ENCODE peak calls at places on chromosomes 12 and 14, in eight cellular contexts. X is suprapubic skin; H is CD4-positive, CD25-positive, alpha-beta regulatory T cell; R is fibroblast of the aortic adventitia; W is fibroblast of lung; F is prostate gland; B is heart left ventricle; Y is HFF-Myc. J is an unnamed sample.

GRCh38 chr12:50057000-50057841 is at the start of gene ASIC1:
- DNase-seq in X (no peak), H (peak), R (peak), W (peak), F (peak), B (peak), Y (no peak), J (no peak)

GRCh38 chr12:13566286-13566685 is 369.8 kb downstream of the EMP1 start:
- DNase-seq in X (no peak), H (no peak), R (no peak), W (no peak), F (no peak), B (no peak), Y (no peak), J (no peak)

GRCh38 chr12:113071427-113072112 is 15.0 kb downstream of the DTX1 start:
- DNase-seq in X (no peak), H (no peak), R (no peak), W (no peak), F (no peak), B (no peak), Y (no peak), J (no peak)

GRCh38 chr14:36845346-36846042 is 183.8 kb downstream of the PAX9 start:
- DNase-seq in X (no peak), H (no peak), R (peak), W (peak), F (no peak), B (no peak), Y (no peak), J (no peak)

GRCh38 chr12:7134371-7135166 is 4.4 kb downstream of the CLSTN3 start:
- DNase-seq in X (no peak), H (no peak), R (no peak), W (no peak), F (no peak), B (no peak), Y (no peak), J (no peak)

GRCh38 chr14:91311284-91311662 is 66.8 kb upstream of the GPR68 start:
- DNase-seq in X (no peak), H (peak), R (no peak), W (no peak), F (no peak), B (no peak), Y (no peak), J (no peak)

GRCh38 chr14:28766505-28767238 is at the start of gene FOXG1:
- DNase-seq in X (no peak), H (no peak), R (peak), W (no peak), F (no peak), B (no peak), Y (no peak), J (no peak)

GRCh38 chr12:3684449-3685051 is 68.4 kb downstream of the CRACR2A start:
- DNase-seq in X (no peak), H (no peak), R (peak), W (no peak), F (no peak), B (peak), Y (no peak), J (no peak)

GRCh38 chr14:106286697-106287290 is 760.4 kb downstream of the TMEM121 start:
- DNase-seq in X (no peak), H (no peak), R (no peak), W (no peak), F (no peak), B (no peak), Y (no peak), J (no peak)

GRCh38 chr14:72222046-72222445 is 289.8 kb downstream of the RGS6 start:
- DNase-seq in X (no peak), H (no peak), R (no peak), W (no peak), F (no peak), B (no peak), Y (no peak), J (no peak)

GRCh38 chr12:56375598-56376434 is 13.2 kb upstream of the APOF start:
- DNase-seq in X (no peak), H (no peak), R (no peak), W (no peak), F (no peak), B (no peak), Y (no peak), J (peak)

GRCh38 chr14:90692826-90693225 is 123.4 kb downstream of the TTC7B start:
- DNase-seq in X (no peak), H (no peak), R (no peak), W (no peak), F (no peak), B (no peak), Y (no peak), J (no peak)

GRCh38 chr12:8532045-8532444 is 8.7 kb downstream of the CLEC4E start:
- DNase-seq in X (no peak), H (no peak), R (no peak), W (no peak), F (no peak), B (no peak), Y (no peak), J (no peak)

GRCh38 chr12:94305293-94305957 is 154.2 kb downstream of the CEP83 start:
- DNase-seq in X (no peak), H (no peak), R (peak), W (peak), F (no peak), B (no peak), Y (no peak), J (no peak)

GRCh38 chr12:45726594-45727300 is 2.8 kb upstream of the ARID2 start:
- DNase-seq in X (peak), H (peak), R (peak), W (peak), F (peak), B (peak), Y (no peak), J (peak)

GRCh38 chr12:20128926-20129325 is 239.4 kb upstream of the PDE3A start:
- DNase-seq in X (no peak), H (no peak), R (peak), W (peak), F (no peak), B (no peak), Y (no peak), J (no peak)

GRCh38 chr12:14239350-14239934 is 126.0 kb upstream of the ATF7IP start:
- DNase-seq in X (no peak), H (no peak), R (peak), W (peak), F (no peak), B (no peak), Y (no peak), J (peak)

GRCh38 chr12:101616027-101616494 is 21.3 kb downstream of the MYBPC1 start:
- DNase-seq in X (no peak), H (no peak), R (no peak), W (peak), F (peak), B (no peak), Y (no peak), J (no peak)

GRCh38 chr12:85156569-85156968 is 120.4 kb downstream of the LRRIQ1 start:
- DNase-seq in X (no peak), H (no peak), R (no peak), W (no peak), F (no peak), B (no peak), Y (no peak), J (no peak)

GRCh38 chr12:106118-106561 is 39.6 kb downstream of the IQSEC3 start:
- DNase-seq in X (no peak), H (no peak), R (no peak), W (no peak), F (no peak), B (peak), Y (no peak), J (no peak)

GRCh38 chr14:32657081-32657480 is 281.6 kb upstream of the NPAS3 start:
- DNase-seq in X (peak), H (no peak), R (peak), W (peak), F (no peak), B (peak), Y (no peak), J (peak)

GRCh38 chr12:81668475-81668874 is 90.7 kb downstream of the PPFIA2 start:
- DNase-seq in X (no peak), H (no peak), R (peak), W (peak), F (no peak), B (no peak), Y (no peak), J (no peak)

GRCh38 chr12:91316161-91316759 is 133.6 kb upstream of the DCN start:
- DNase-seq in X (no peak), H (no peak), R (peak), W (peak), F (no peak), B (no peak), Y (peak), J (no peak)

GRCh38 chr14:54002653-54003052 is 46.0 kb upstream of the BMP4 start:
- DNase-seq in X (no peak), H (no peak), R (peak), W (no peak), F (no peak), B (no peak), Y (peak), J (no peak)

GRCh38 chr14:105865266-105865903 is 339.0 kb downstream of the TMEM121 start:
- DNase-seq in X (peak), H (peak), R (no peak), W (no peak), F (no peak), B (no peak), Y (no peak), J (no peak)

GRCh38 chr14:34203271-34203722 is 252.4 kb upstream of the EGLN3 start:
- DNase-seq in X (no peak), H (no peak), R (no peak), W (no peak), F (peak), B (no peak), Y (peak), J (no peak)

GRCh38 chr14:76261371-76261811 is 109.7 kb downstream of the GPATCH2L start:
- DNase-seq in X (no peak), H (no peak), R (peak), W (no peak), F (no peak), B (no peak), Y (no peak), J (peak)

GRCh38 chr12:8844665-8845064 is 22.2 kb downstream of the A2ML1 start:
- DNase-seq in X (no peak), H (no peak), R (peak), W (peak), F (no peak), B (peak), Y (no peak), J (no peak)

GRCh38 chr12:111412830-111413441 is 7.2 kb downstream of the SH2B3 start:
- DNase-seq in X (no peak), H (no peak), R (peak), W (no peak), F (no peak), B (no peak), Y (no peak), J (no peak)

GRCh38 chr12:105775351-105775750 is 363.4 kb downstream of the NUAK1 start:
- DNase-seq in X (no peak), H (no peak), R (peak), W (peak), F (no peak), B (no peak), Y (no peak), J (no peak)

GRCh38 chr12:43066471-43066870 is 476.9 kb upstream of the PRICKLE1 start:
- DNase-seq in X (no peak), H (no peak), R (no peak), W (no peak), F (no peak), B (no peak), Y (no peak), J (no peak)

GRCh38 chr14:68661226-68662225 is 131.3 kb downstream of the ZFP36L1 start:
- DNase-seq in X (no peak), H (no peak), R (no peak), W (no peak), F (no peak), B (no peak), Y (no peak), J (peak)

GRCh38 chr14:77302926-77303325 is 17.8 kb downstream of the POMT2 start:
- DNase-seq in X (no peak), H (no peak), R (peak), W (peak), F (no peak), B (no peak), Y (no peak), J (no peak)

GRCh38 chr14:97618917-97619690 is 821.9 kb downstream of the VRK1 start:
- DNase-seq in X (no peak), H (no peak), R (no peak), W (no peak), F (no peak), B (no peak), Y (no peak), J (no peak)

GRCh38 chr14:97624985-97625384 is 827.8 kb downstream of the VRK1 start:
- DNase-seq in X (no peak), H (no peak), R (no peak), W (no peak), F (no peak), B (no peak), Y (no peak), J (no peak)

GRCh38 chr14:97625512-97625911 is 828.3 kb downstream of the VRK1 start:
- DNase-seq in X (no peak), H (no peak), R (no peak), W (no peak), F (no peak), B (no peak), Y (no peak), J (no peak)

GRCh38 chr14:97618401-97618800 is 821.2 kb downstream of the VRK1 start:
- DNase-seq in X (no peak), H (no peak), R (no peak), W (no peak), F (no peak), B (no peak), Y (no peak), J (no peak)

DNA sequence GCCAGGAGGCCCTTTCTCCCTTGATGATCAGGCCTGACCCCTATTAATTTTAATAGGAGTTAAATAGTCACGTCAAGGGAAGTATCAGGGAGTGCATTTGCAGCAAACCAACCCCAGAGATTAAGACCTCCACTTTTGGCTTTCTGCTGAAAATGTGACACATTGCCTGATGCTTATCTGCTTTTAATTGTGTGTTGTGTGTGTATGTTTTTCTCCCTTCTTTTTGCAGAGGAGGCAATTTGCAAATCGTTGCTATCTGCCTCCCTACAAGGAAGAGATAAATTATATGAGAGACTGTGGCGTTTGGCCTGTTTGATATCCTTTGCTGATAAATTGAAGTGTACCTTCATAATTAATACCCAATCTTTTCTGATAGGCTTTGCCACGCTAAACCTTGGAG is 822.9 kb downstream of the VRK1 start:
- DNase-seq in X (no peak), H (no peak), R (no peak), W (no peak), F (no peak), B (no peak), Y (no peak), J (no peak)
- H3K4me3 ChIP-seq in X (no peak), H (peak), R (no peak), W (no peak), F (no peak), B (no peak), Y (no peak), J (no peak)

GRCh38 chr12:80218925-80219714 is 119.8 kb downstream of the OTOGL start:
- DNase-seq in X (no peak), H (no peak), R (no peak), W (peak), F (no peak), B (peak), Y (no peak), J (no peak)

GRCh38 chr12:80226576-80226975 is 127.2 kb downstream of the OTOGL start:
- DNase-seq in X (no peak), H (no peak), R (peak), W (peak), F (no peak), B (no peak), Y (no peak), J (no peak)

GRCh38 chr12:80216890-80217559 is 117.7 kb downstream of the OTOGL start:
- DNase-seq in X (no peak), H (no peak), R (no peak), W (no peak), F (no peak), B (no peak), Y (no peak), J (no peak)

GRCh38 chr12:80222261-80222660 is 122.9 kb downstream of the OTOGL start:
- DNase-seq in X (no peak), H (no peak), R (peak), W (no peak), F (no peak), B (no peak), Y (no peak), J (no peak)
- H3K4me3 ChIP-seq in X (no peak), H (no peak), R (no peak), W (no peak), F (no peak), B (no peak), Y (no peak), J (no peak)

GRCh38 chr12:93097417-93097816 is 168.3 kb upstream of the EEA1 start:
- DNase-seq in X (no peak), H (no peak), R (no peak), W (no peak), F (no peak), B (no peak), Y (no peak), J (no peak)
- H3K4me3 ChIP-seq in X (no peak), H (no peak), R (no peak), W (no peak), F (no peak), B (no peak), Y (no peak), J (no peak)

GRCh38 chr12:54033106-54033979 is 493 bp downstream of the HOXC5 start:
- DNase-seq in X (no peak), H (no peak), R (peak), W (no peak), F (peak), B (no peak), Y (no peak), J (no peak)
- H3K4me3 ChIP-seq in X (peak), H (no peak), R (peak), W (peak), F (no peak), B (no peak), Y (peak), J (peak)

GRCh38 chr14:99029916-99030305 is 242.1 kb downstream of the BCL11B start:
- DNase-seq in X (peak), H (no peak), R (no peak), W (no peak), F (no peak), B (no peak), Y (no peak), J (no peak)
- H3K4me3 ChIP-seq in X (no peak), H (no peak), R (no peak), W (no peak), F (no peak), B (no peak), Y (no peak), J (no peak)

DNA sequence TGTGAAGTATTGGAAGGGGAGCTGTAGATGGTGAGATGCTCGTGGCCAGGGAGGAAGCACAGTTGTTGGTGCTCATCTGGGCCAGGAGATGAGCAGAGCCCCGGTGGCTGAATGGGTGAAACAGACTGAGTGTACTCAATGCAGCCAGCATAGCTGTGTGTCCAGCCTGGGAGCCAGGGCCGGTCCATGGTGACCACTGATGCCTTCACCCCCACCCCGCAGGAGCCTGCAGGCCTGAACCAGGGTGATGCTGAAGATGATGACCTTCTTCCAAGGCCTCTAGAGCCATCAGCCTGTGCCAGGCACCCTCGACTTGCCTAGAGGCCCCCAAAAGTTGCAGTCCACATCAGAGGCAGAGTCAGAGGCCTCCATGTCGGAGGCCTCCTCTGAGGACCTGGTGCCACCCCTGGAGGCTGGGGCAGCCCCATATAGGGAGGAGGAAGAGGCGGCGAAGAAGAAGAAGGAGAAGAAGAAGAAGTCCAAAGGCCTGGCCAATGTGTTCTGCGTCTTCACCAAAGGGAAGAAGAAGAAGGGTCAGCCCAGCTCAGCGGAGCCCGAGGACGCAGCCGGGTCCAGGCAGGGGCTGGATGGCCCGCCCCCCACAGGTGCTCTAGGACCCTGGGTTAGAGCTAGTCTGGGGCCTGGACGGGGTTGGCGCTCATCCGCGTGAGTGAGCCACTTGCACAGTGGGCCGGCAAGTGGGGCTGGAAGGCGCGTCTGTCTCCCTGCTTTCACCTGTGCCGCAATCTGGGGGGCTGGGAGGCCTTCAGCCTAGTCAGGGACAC is 3.0 kb downstream of the TNFAIP2 start:
- DNase-seq in X (no peak), H (no peak), R (no peak), W (no peak), F (no peak), B (no peak), Y (no peak), J (no peak)
- H3K4me3 ChIP-seq in X (peak), H (no peak), R (peak), W (peak), F (no peak), B (no peak), Y (peak), J (peak)

DNA sequence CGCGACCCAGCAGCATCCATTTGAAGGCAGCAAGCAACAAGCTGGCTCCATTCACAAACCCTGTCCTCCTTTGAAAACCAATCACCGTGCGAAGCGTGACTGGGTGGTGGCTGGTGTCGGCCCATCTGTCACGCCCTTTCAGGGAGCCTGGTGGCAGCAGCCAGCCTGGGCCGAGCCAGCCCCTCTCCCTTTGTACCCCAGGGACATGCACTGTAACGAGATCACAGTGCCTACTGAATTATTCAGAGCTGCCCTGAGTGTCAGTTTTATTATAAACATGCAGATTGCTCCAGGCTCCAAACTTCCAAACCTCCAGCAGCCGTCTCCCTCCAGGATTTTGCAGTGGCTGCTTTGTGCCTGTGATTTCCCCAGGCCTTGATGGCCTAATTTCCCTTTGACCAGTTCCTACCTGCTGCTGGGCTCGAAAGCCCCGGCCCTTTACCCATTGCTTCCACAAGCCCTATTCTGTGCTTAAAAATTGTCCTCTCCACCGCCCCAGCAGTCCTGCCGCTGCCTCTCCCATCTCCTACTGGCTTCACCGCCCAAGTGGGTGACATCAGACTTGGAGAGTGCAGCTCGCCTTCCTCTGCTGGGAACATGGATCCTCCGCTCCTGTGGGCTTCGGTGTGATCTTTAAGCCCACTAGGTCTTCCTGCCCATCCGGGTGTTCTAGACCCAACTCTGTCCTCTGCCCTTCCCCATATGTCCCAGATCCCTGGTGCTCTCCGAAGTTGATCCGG is 22.5 kb upstream of the CTDSP2 start:
- DNase-seq in X (peak), H (no peak), R (no peak), W (no peak), F (no peak), B (peak), Y (no peak), J (peak)
- H3K4me3 ChIP-seq in X (no peak), H (no peak), R (no peak), W (no peak), F (no peak), B (no peak), Y (no peak), J (no peak)

DNA sequence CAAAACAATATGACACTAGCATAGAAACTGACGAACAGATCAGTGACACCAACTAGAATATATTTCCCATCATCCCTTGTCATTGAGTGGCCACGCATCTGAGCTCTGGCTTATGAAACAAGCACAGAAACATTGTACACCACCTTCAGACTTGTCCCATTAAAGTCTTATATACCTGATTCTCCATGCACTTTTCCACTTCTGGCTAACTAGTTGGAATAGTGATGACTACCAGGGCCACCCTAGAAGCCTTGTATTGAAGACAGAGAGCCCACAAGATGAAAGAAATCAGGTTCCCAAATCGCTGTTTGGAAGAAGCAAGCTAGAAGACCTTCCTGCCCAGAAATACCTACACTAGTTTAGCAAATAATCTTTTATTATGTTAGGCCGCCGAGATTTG is 99.7 kb upstream of the PPM1H start:
- DNase-seq in X (no peak), H (no peak), R (no peak), W (no peak), F (no peak), B (no peak), Y (no peak), J (no peak)
- H3K4me3 ChIP-seq in X (no peak), H (no peak), R (no peak), W (no peak), F (no peak), B (no peak), Y (no peak), J (no peak)